ENCODE peak calls at places on chromosomes 13 and 19, in six cellular contexts. One of them, this sample, is unnamed.

GRCh38 chr13:76808927-76809326 is 77.3 kb downstream of the KCTD12 start:
- DNase-seq in HFF-Myc: no peak
- DNase-seq in tibial nerve: no peak
- DNase-seq in PC-3: peak
- DNase-seq in ovary: no peak
- DNase-seq in BJ: no peak
- DNase-seq in this sample: no peak

GRCh38 chr13:111503905-111504695 is 183.7 kb downstream of the TEX29 start:
- DNase-seq in HFF-Myc: no peak
- DNase-seq in tibial nerve: no peak
- DNase-seq in PC-3: no peak
- DNase-seq in ovary: no peak
- DNase-seq in BJ: no peak
- DNase-seq in this sample: no peak

GRCh38 chr19:13846533-13847032 is 30.4 kb upstream of the NANOS3 start:
- DNase-seq in HFF-Myc: no peak
- DNase-seq in tibial nerve: peak
- DNase-seq in PC-3: peak
- DNase-seq in ovary: peak
- DNase-seq in BJ: peak
- DNase-seq in this sample: no peak

GRCh38 chr13:31246918-31247317 is 47.1 kb downstream of the B3GLCT start:
- DNase-seq in HFF-Myc: no peak
- DNase-seq in tibial nerve: no peak
- DNase-seq in PC-3: peak
- DNase-seq in ovary: no peak
- DNase-seq in BJ: no peak
- DNase-seq in this sample: no peak

GRCh38 chr19:7506385-7507328 is 9.2 kb upstream of the ZNF358 start:
- DNase-seq in HFF-Myc: no peak
- DNase-seq in tibial nerve: peak
- DNase-seq in PC-3: peak
- DNase-seq in ovary: no peak
- DNase-seq in BJ: no peak
- DNase-seq in this sample: peak

GRCh38 chr19:18501832-18502231 is 20.0 kb downstream of the ELL start:
- DNase-seq in HFF-Myc: no peak
- DNase-seq in tibial nerve: no peak
- DNase-seq in PC-3: no peak
- DNase-seq in ovary: no peak
- DNase-seq in BJ: no peak
- DNase-seq in this sample: no peak

GRCh38 chr19:19677579-19677978 is 8.9 kb downstream of the ZNF101 start:
- DNase-seq in HFF-Myc: no peak
- DNase-seq in tibial nerve: no peak
- DNase-seq in PC-3: no peak
- DNase-seq in ovary: no peak
- DNase-seq in BJ: no peak
- DNase-seq in this sample: no peak

GRCh38 chr19:4373601-4374441 is 26.5 kb downstream of the SH3GL1 start:
- DNase-seq in HFF-Myc: no peak
- DNase-seq in tibial nerve: no peak
- DNase-seq in PC-3: no peak
- DNase-seq in ovary: peak
- DNase-seq in BJ: peak
- DNase-seq in this sample: no peak

GRCh38 chr13:65456150-65456912 is 1773.8 kb downstream of the PCDH9 start:
- DNase-seq in HFF-Myc: no peak
- DNase-seq in tibial nerve: no peak
- DNase-seq in PC-3: no peak
- DNase-seq in ovary: no peak
- DNase-seq in BJ: no peak
- DNase-seq in this sample: no peak

GRCh38 chr13:40064723-40065122 is 409.3 kb downstream of the COG6 start:
- DNase-seq in HFF-Myc: peak
- DNase-seq in tibial nerve: no peak
- DNase-seq in PC-3: peak
- DNase-seq in ovary: peak
- DNase-seq in BJ: peak
- DNase-seq in this sample: no peak

GRCh38 chr13:22220186-22221160 is 549.6 kb downstream of the FGF9 start:
- DNase-seq in HFF-Myc: peak
- DNase-seq in tibial nerve: no peak
- DNase-seq in PC-3: no peak
- DNase-seq in ovary: no peak
- DNase-seq in BJ: peak
- DNase-seq in this sample: no peak

GRCh38 chr13:113991191-113991669 is 17.4 kb upstream of the C13orf46 start:
- DNase-seq in HFF-Myc: no peak
- DNase-seq in tibial nerve: no peak
- DNase-seq in PC-3: no peak
- DNase-seq in ovary: no peak
- DNase-seq in BJ: no peak
- DNase-seq in this sample: no peak

GRCh38 chr19:42277821-42278809 is 9.1 kb downstream of the CIC start:
- DNase-seq in HFF-Myc: no peak
- DNase-seq in tibial nerve: no peak
- DNase-seq in PC-3: no peak
- DNase-seq in ovary: peak
- DNase-seq in BJ: no peak
- DNase-seq in this sample: no peak

GRCh38 chr19:39469036-39469435 is 11.6 kb upstream of the TIMM50 start:
- DNase-seq in HFF-Myc: no peak
- DNase-seq in tibial nerve: no peak
- DNase-seq in PC-3: no peak
- DNase-seq in ovary: no peak
- DNase-seq in BJ: no peak
- DNase-seq in this sample: no peak

GRCh38 chr19:7742575-7742974 is 4.8 kb downstream of the CD209 start:
- DNase-seq in HFF-Myc: no peak
- DNase-seq in tibial nerve: no peak
- DNase-seq in PC-3: no peak
- DNase-seq in ovary: no peak
- DNase-seq in BJ: no peak
- DNase-seq in this sample: no peak

GRCh38 chr13:113881614-113882265 is 17.9 kb upstream of the GAS6 start:
- DNase-seq in HFF-Myc: no peak
- DNase-seq in tibial nerve: no peak
- DNase-seq in PC-3: no peak
- DNase-seq in ovary: no peak
- DNase-seq in BJ: no peak
- DNase-seq in this sample: no peak

GRCh38 chr19:2207991-2208860 is 27.9 kb downstream of the PLEKHJ1 start:
- DNase-seq in HFF-Myc: peak
- DNase-seq in tibial nerve: peak
- DNase-seq in PC-3: no peak
- DNase-seq in ovary: no peak
- DNase-seq in BJ: peak
- DNase-seq in this sample: no peak

GRCh38 chr19:3478409-3479176 is 1.7 kb downstream of the SMIM24 start:
- DNase-seq in HFF-Myc: no peak
- DNase-seq in tibial nerve: no peak
- DNase-seq in PC-3: no peak
- DNase-seq in ovary: no peak
- DNase-seq in BJ: no peak
- DNase-seq in this sample: no peak

GRCh38 chr19:53942001-53942786 is 20.5 kb upstream of the CACNG8 start:
- DNase-seq in HFF-Myc: no peak
- DNase-seq in tibial nerve: no peak
- DNase-seq in PC-3: peak
- DNase-seq in ovary: no peak
- DNase-seq in BJ: no peak
- DNase-seq in this sample: no peak

GRCh38 chr19:39705578-39706188 is 1.4 kb downstream of the LGALS14 start:
- DNase-seq in HFF-Myc: no peak
- DNase-seq in tibial nerve: no peak
- DNase-seq in PC-3: no peak
- DNase-seq in ovary: no peak
- DNase-seq in BJ: no peak
- DNase-seq in this sample: no peak

GRCh38 chr13:40375522-40376171 is 290.8 kb downstream of the FOXO1 start:
- DNase-seq in HFF-Myc: no peak
- DNase-seq in tibial nerve: peak
- DNase-seq in PC-3: no peak
- DNase-seq in ovary: no peak
- DNase-seq in BJ: no peak
- DNase-seq in this sample: no peak

GRCh38 chr13:78241278-78241919 is 322.8 kb upstream of the EDNRB start:
- DNase-seq in HFF-Myc: no peak
- DNase-seq in tibial nerve: no peak
- DNase-seq in PC-3: peak
- DNase-seq in ovary: no peak
- DNase-seq in BJ: no peak
- DNase-seq in this sample: peak

GRCh38 chr19:48745208-48745995 is 1.3 kb downstream of the IZUMO1 start:
- DNase-seq in HFF-Myc: no peak
- DNase-seq in tibial nerve: no peak
- DNase-seq in PC-3: peak
- DNase-seq in ovary: peak
- DNase-seq in BJ: no peak
- DNase-seq in this sample: no peak

GRCh38 chr13:45943965-45944364 is 92.4 kb upstream of the SIAH3 start:
- DNase-seq in HFF-Myc: no peak
- DNase-seq in tibial nerve: no peak
- DNase-seq in PC-3: no peak
- DNase-seq in ovary: no peak
- DNase-seq in BJ: no peak
- DNase-seq in this sample: no peak

GRCh38 chr13:111958612-111959395 is 108.1 kb upstream of the SOX1 start:
- DNase-seq in HFF-Myc: no peak
- DNase-seq in tibial nerve: no peak
- DNase-seq in PC-3: no peak
- DNase-seq in ovary: no peak
- DNase-seq in BJ: no peak
- DNase-seq in this sample: no peak

GRCh38 chr13:59750860-59751259 is 412.9 kb downstream of the DIAPH3 start:
- DNase-seq in HFF-Myc: peak
- DNase-seq in tibial nerve: no peak
- DNase-seq in PC-3: no peak
- DNase-seq in ovary: no peak
- DNase-seq in BJ: peak
- DNase-seq in this sample: no peak

GRCh38 chr13:60356970-60357369 is 40.0 kb upstream of the TDRD3 start:
- DNase-seq in HFF-Myc: no peak
- DNase-seq in tibial nerve: no peak
- DNase-seq in PC-3: no peak
- DNase-seq in ovary: no peak
- DNase-seq in BJ: no peak
- DNase-seq in this sample: no peak

DNA sequence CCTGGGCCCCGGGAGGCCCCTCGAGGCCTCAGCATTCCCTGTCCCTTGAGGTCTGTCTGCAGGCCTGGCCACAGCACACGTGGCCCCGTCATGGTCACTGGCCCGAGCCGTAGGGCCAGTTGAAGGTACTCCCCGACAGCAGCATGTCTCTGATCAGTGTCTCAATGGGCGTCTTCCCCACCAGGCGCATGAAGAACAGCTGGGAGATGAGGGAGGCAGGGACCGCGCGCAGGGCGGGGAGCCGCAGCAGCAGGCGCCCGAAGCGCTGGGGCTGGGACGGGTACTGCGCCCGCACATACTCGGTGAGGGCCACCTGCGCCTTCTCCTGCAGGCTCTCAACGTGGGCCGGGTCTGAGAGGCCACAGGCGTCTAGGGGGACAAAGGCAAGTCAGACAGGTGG is 6.2 kb downstream of the OCEL1 start:
- DNase-seq in HFF-Myc: no peak
- DNase-seq in tibial nerve: no peak
- DNase-seq in PC-3: no peak
- DNase-seq in ovary: no peak
- DNase-seq in BJ: no peak
- DNase-seq in this sample: no peak
- TF ChIP-seq CTCF in HFF-Myc: no peak
- TF ChIP-seq CTCF in tibial nerve: no peak
- TF ChIP-seq CTCF in PC-3: no peak
- TF ChIP-seq CTCF in ovary: no peak
- TF ChIP-seq CTCF in BJ: no peak
- TF ChIP-seq CTCF in this sample: no peak

DNA sequence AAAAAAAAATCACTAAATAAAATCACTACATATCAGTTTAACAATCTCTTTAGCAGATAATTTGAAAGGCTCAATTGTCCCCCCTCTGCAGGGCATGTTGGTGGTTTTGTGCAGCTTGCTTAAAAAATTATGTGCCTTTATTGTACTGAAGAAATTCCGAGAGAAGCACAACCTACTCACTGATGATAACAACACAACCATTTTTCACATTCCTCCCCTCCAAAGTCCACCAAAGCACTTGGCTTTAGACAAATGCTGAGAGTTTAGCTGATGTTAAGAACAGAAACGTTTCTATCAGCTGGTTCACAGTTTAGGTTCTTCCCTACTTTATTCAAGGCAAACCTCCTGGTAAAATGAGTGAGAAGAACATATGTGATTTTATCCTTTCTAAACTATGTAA is 923 bp downstream of the DOCK9 start:
- DNase-seq in HFF-Myc: no peak
- DNase-seq in tibial nerve: no peak
- DNase-seq in PC-3: no peak
- DNase-seq in ovary: no peak
- DNase-seq in BJ: no peak
- DNase-seq in this sample: no peak
- H3K4me3 ChIP-seq in HFF-Myc: peak
- H3K4me3 ChIP-seq in tibial nerve: peak
- H3K4me3 ChIP-seq in PC-3: no peak
- H3K4me3 ChIP-seq in ovary: peak
- H3K4me3 ChIP-seq in BJ: no peak
- H3K4me3 ChIP-seq in this sample: no peak

GRCh38 chr19:5880604-5881078 is 10.3 kb upstream of the FUT5 start:
- DNase-seq in HFF-Myc: no peak
- DNase-seq in tibial nerve: no peak
- DNase-seq in PC-3: no peak
- DNase-seq in ovary: peak
- DNase-seq in BJ: no peak
- DNase-seq in this sample: no peak
- TF ChIP-seq CTCF in HFF-Myc: no peak
- TF ChIP-seq CTCF in tibial nerve: no peak
- TF ChIP-seq CTCF in PC-3: no peak
- TF ChIP-seq CTCF in ovary: no peak
- TF ChIP-seq CTCF in BJ: no peak
- TF ChIP-seq CTCF in this sample: no peak

GRCh38 chr19:45408121-45408520 is 1.7 kb downstream of the POLR1G start:
- DNase-seq in HFF-Myc: no peak
- DNase-seq in tibial nerve: no peak
- DNase-seq in PC-3: no peak
- DNase-seq in ovary: no peak
- DNase-seq in BJ: no peak
- DNase-seq in this sample: no peak
- H3K4me3 ChIP-seq in HFF-Myc: peak
- H3K4me3 ChIP-seq in tibial nerve: no peak
- H3K4me3 ChIP-seq in PC-3: peak
- H3K4me3 ChIP-seq in ovary: no peak
- H3K4me3 ChIP-seq in BJ: no peak
- H3K4me3 ChIP-seq in this sample: no peak

DNA sequence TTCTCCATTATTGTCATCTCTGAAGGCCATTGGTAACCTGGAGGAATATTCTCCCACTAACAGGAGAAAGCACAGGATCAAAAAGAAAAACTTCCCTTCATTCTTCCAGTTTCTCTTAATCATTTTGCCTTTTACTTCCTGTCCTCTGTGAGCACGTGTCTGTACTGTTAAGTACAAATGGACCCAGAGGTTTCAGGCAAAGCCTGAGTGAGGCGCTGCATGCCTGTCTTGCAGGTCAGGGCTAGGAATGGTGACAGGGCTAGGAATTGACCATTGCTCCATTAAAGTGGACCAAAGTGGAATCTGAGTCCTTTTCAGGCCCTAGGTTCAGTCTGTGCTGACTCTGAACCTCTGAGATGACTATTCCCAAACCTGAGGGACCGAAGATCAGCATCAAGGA is 326.7 kb downstream of the SHISA2 start:
- DNase-seq in HFF-Myc: no peak
- DNase-seq in tibial nerve: no peak
- DNase-seq in PC-3: no peak
- DNase-seq in ovary: no peak
- DNase-seq in BJ: no peak
- DNase-seq in this sample: no peak
- TF ChIP-seq CTCF in HFF-Myc: no peak
- TF ChIP-seq CTCF in tibial nerve: no peak
- TF ChIP-seq CTCF in PC-3: peak
- TF ChIP-seq CTCF in ovary: no peak
- TF ChIP-seq CTCF in BJ: no peak
- TF ChIP-seq CTCF in this sample: no peak